ENCODE peak calls at places on chromosome 16, in ten cellular contexts. One of them, this sample, is unnamed.

GRCh38 chr16:66603537-66604375 is 748 bp upstream of the CMTM3 start:
- DNase-seq in BJ: peak
- DNase-seq in esophagus squamous epithelium: no peak
- DNase-seq in heart left ventricle: peak
- DNase-seq in GM06990: peak
- DNase-seq in GM20000: peak
- DNase-seq in tibial artery: no peak
- DNase-seq in fibroblast of lung: peak
- DNase-seq in upper lobe of right lung: peak
- DNase-seq in body of pancreas: no peak
- DNase-seq in this sample: peak

GRCh38 chr16:85767569-85767968 is 16.7 kb upstream of the C16orf74 start:
- DNase-seq in GM20000: no peak
- DNase-seq in body of pancreas: no peak
- DNase-seq in upper lobe of right lung: no peak
- DNase-seq in esophagus squamous epithelium: no peak
- DNase-seq in GM06990: no peak
- DNase-seq in fibroblast of lung: peak
- DNase-seq in heart left ventricle: no peak
- DNase-seq in tibial artery: no peak
- DNase-seq in BJ: peak
- DNase-seq in this sample: peak

GRCh38 chr16:27449434-27450188 is 47.6 kb downstream of the IL21R start:
- DNase-seq in GM20000: peak
- DNase-seq in upper lobe of right lung: no peak
- DNase-seq in BJ: no peak
- DNase-seq in heart left ventricle: no peak
- DNase-seq in GM06990: peak
- DNase-seq in esophagus squamous epithelium: no peak
- DNase-seq in tibial artery: no peak
- DNase-seq in body of pancreas: no peak
- DNase-seq in fibroblast of lung: no peak
- DNase-seq in this sample: no peak

GRCh38 chr16:75462804-75463203 is 1.7 kb downstream of the TMEM170A start:
- DNase-seq in fibroblast of lung: peak
- DNase-seq in esophagus squamous epithelium: no peak
- DNase-seq in GM20000: peak
- DNase-seq in heart left ventricle: no peak
- DNase-seq in GM06990: no peak
- DNase-seq in upper lobe of right lung: no peak
- DNase-seq in BJ: no peak
- DNase-seq in tibial artery: no peak
- DNase-seq in body of pancreas: no peak
- DNase-seq in this sample: no peak

GRCh38 chr16:28826141-28826540 is 3.3 kb downstream of the ATXN2L start:
- DNase-seq in fibroblast of lung: no peak
- DNase-seq in esophagus squamous epithelium: no peak
- DNase-seq in GM20000: peak
- DNase-seq in GM06990: no peak
- DNase-seq in upper lobe of right lung: no peak
- DNase-seq in body of pancreas: no peak
- DNase-seq in tibial artery: no peak
- DNase-seq in heart left ventricle: no peak
- DNase-seq in BJ: no peak
- DNase-seq in this sample: no peak

GRCh38 chr16:24013733-24014645 is 178.2 kb downstream of the PRKCB start:
- DNase-seq in fibroblast of lung: no peak
- DNase-seq in GM06990: peak
- DNase-seq in BJ: no peak
- DNase-seq in GM20000: peak
- DNase-seq in tibial artery: no peak
- DNase-seq in body of pancreas: no peak
- DNase-seq in upper lobe of right lung: no peak
- DNase-seq in heart left ventricle: no peak
- DNase-seq in esophagus squamous epithelium: peak
- DNase-seq in this sample: no peak

GRCh38 chr16:1152123-1152638 is 725 bp upstream of the CACNA1H start:
- DNase-seq in esophagus squamous epithelium: no peak
- DNase-seq in fibroblast of lung: no peak
- DNase-seq in heart left ventricle: no peak
- DNase-seq in GM20000: no peak
- DNase-seq in body of pancreas: no peak
- DNase-seq in BJ: no peak
- DNase-seq in GM06990: peak
- DNase-seq in upper lobe of right lung: no peak
- DNase-seq in tibial artery: no peak
- DNase-seq in this sample: no peak

GRCh38 chr16:22813946-22814325 is at the start of gene HS3ST2:
- DNase-seq in GM20000: no peak
- DNase-seq in esophagus squamous epithelium: no peak
- DNase-seq in tibial artery: peak
- DNase-seq in BJ: no peak
- DNase-seq in heart left ventricle: peak
- DNase-seq in upper lobe of right lung: peak
- DNase-seq in GM06990: peak
- DNase-seq in fibroblast of lung: no peak
- DNase-seq in body of pancreas: no peak
- DNase-seq in this sample: no peak

GRCh38 chr16:87166321-87166720 is 150.9 kb downstream of the C16orf95 start:
- DNase-seq in GM20000: no peak
- DNase-seq in GM06990: no peak
- DNase-seq in body of pancreas: no peak
- DNase-seq in heart left ventricle: no peak
- DNase-seq in esophagus squamous epithelium: no peak
- DNase-seq in upper lobe of right lung: no peak
- DNase-seq in tibial artery: no peak
- DNase-seq in BJ: no peak
- DNase-seq in fibroblast of lung: no peak
- DNase-seq in this sample: no peak

GRCh38 chr16:64290461-64290860 is 831.4 kb downstream of the CDH11 start:
- DNase-seq in esophagus squamous epithelium: no peak
- DNase-seq in upper lobe of right lung: no peak
- DNase-seq in body of pancreas: no peak
- DNase-seq in GM06990: no peak
- DNase-seq in GM20000: no peak
- DNase-seq in fibroblast of lung: no peak
- DNase-seq in BJ: no peak
- DNase-seq in tibial artery: no peak
- DNase-seq in heart left ventricle: no peak
- DNase-seq in this sample: no peak

GRCh38 chr16:25065899-25066298 is 45.6 kb upstream of the LCMT1 start:
- DNase-seq in GM06990: peak
- DNase-seq in body of pancreas: no peak
- DNase-seq in fibroblast of lung: no peak
- DNase-seq in upper lobe of right lung: no peak
- DNase-seq in BJ: no peak
- DNase-seq in esophagus squamous epithelium: no peak
- DNase-seq in heart left ventricle: no peak
- DNase-seq in tibial artery: no peak
- DNase-seq in GM20000: peak
- DNase-seq in this sample: no peak

GRCh38 chr16:84885024-84885910 is 65.5 kb downstream of the CRISPLD2 start:
- DNase-seq in body of pancreas: no peak
- DNase-seq in heart left ventricle: peak
- DNase-seq in fibroblast of lung: no peak
- DNase-seq in esophagus squamous epithelium: no peak
- DNase-seq in tibial artery: no peak
- DNase-seq in upper lobe of right lung: no peak
- DNase-seq in BJ: no peak
- DNase-seq in GM06990: no peak
- DNase-seq in GM20000: no peak
- DNase-seq in this sample: no peak

GRCh38 chr16:53123753-53124152 is 69.0 kb downstream of the CHD9 start:
- DNase-seq in BJ: peak
- DNase-seq in tibial artery: no peak
- DNase-seq in upper lobe of right lung: no peak
- DNase-seq in body of pancreas: no peak
- DNase-seq in GM20000: no peak
- DNase-seq in GM06990: no peak
- DNase-seq in fibroblast of lung: peak
- DNase-seq in heart left ventricle: no peak
- DNase-seq in esophagus squamous epithelium: no peak
- DNase-seq in this sample: peak

GRCh38 chr16:29775742-29776408 is 2.2 kb upstream of the ZG16 start:
- DNase-seq in esophagus squamous epithelium: no peak
- DNase-seq in fibroblast of lung: peak
- DNase-seq in body of pancreas: no peak
- DNase-seq in GM06990: no peak
- DNase-seq in BJ: no peak
- DNase-seq in GM20000: no peak
- DNase-seq in tibial artery: no peak
- DNase-seq in upper lobe of right lung: no peak
- DNase-seq in heart left ventricle: no peak
- DNase-seq in this sample: peak

GRCh38 chr16:85829751-85830445 is 30.4 kb downstream of the COX4I1 start:
- DNase-seq in GM06990: no peak
- DNase-seq in body of pancreas: no peak
- DNase-seq in fibroblast of lung: no peak
- DNase-seq in BJ: no peak
- DNase-seq in tibial artery: peak
- DNase-seq in upper lobe of right lung: peak
- DNase-seq in heart left ventricle: peak
- DNase-seq in GM20000: no peak
- DNase-seq in esophagus squamous epithelium: no peak
- DNase-seq in this sample: no peak

GRCh38 chr16:29694384-29695195 is 15.6 kb downstream of the QPRT start:
- DNase-seq in GM06990: no peak
- DNase-seq in body of pancreas: no peak
- DNase-seq in tibial artery: peak
- DNase-seq in esophagus squamous epithelium: no peak
- DNase-seq in upper lobe of right lung: no peak
- DNase-seq in GM20000: peak
- DNase-seq in heart left ventricle: no peak
- DNase-seq in BJ: no peak
- DNase-seq in fibroblast of lung: peak
- DNase-seq in this sample: no peak

DNA sequence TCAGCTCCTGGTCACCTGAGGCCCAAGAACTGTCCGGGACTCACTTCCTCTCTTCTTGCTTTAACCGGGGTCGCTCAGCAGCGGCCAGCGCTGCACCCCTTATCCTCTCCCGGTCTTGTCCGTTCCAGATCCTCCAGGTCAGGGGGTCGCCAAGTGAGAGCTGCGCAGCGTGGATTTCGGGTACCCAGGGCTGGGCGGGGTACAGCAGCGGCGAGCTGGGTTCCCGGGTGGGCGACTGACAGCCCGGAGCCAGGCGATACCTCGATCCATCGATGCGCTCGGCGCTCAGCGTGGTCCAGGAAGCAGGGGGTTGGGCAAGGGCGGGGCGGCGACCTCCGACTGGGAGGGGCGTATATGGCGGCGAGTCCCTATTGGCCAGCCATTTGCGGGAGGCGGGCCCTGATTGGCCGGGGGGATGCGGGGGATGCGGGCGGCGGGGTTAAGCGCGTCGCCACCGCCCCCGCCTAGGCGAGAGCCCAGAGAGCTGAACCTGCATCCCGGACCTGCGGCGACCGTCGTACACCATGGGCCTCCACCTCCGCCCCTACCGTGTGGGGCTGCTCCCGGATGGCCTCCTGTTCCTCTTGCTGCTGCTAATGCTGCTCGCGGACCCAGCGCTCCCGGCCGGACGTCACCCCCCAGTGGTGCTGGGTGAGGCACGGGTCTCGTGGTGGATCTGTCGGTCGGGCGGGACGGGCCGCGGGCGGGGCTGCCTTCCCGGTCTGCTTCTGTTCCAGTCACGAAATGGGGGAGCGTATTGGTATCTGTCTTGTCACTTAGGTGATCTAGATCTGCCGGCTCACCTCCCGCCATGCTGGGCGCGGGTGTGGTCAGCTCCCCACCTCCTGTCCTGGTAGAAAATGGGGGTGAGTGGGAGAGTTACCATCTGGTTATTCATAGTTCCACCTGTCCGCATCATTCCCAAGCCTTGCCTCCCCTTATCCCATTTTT is at the start of gene PLA2G15:
- DNase-seq in upper lobe of right lung: peak
- DNase-seq in heart left ventricle: peak
- DNase-seq in esophagus squamous epithelium: peak
- DNase-seq in tibial artery: peak
- DNase-seq in fibroblast of lung: peak
- DNase-seq in body of pancreas: peak
- DNase-seq in GM20000: peak
- DNase-seq in GM06990: peak
- DNase-seq in BJ: no peak
- DNase-seq in this sample: peak
- TF ChIP-seq CTCF in upper lobe of right lung: no peak
- TF ChIP-seq CTCF in heart left ventricle: no peak
- TF ChIP-seq CTCF in esophagus squamous epithelium: no peak
- TF ChIP-seq CTCF in tibial artery: peak
- TF ChIP-seq CTCF in fibroblast of lung: no peak
- TF ChIP-seq CTCF in body of pancreas: no peak
- TF ChIP-seq CTCF in GM20000: no peak
- TF ChIP-seq CTCF in GM06990: no peak
- TF ChIP-seq CTCF in BJ: peak
- TF ChIP-seq CTCF in this sample: no peak

DNA sequence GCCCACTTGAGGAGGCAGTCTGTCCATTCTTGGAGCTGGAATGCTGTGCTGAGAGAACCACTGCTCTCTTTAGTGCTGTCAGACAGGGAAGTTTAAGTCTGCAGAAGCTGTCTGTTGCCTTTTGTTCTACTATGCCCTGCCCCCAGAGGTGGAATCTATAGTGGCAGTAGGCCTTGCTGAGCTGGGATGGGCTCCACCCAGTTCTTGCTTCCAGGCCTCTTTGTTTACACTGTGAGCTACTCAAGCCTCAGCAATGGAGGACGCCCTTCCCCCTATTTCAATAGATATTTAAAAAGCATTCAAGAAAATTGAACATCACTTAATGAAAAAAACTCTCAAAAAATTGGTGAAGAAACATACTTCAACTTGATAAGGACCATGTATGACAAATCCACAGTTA is 313.5 kb downstream of the PHKB start:
- DNase-seq in tibial artery: no peak
- DNase-seq in BJ: no peak
- DNase-seq in upper lobe of right lung: no peak
- DNase-seq in body of pancreas: no peak
- DNase-seq in GM20000: no peak
- DNase-seq in heart left ventricle: no peak
- DNase-seq in GM06990: no peak
- DNase-seq in fibroblast of lung: peak
- DNase-seq in esophagus squamous epithelium: no peak
- DNase-seq in this sample: peak
- TF ChIP-seq CTCF in tibial artery: no peak
- TF ChIP-seq CTCF in BJ: no peak
- TF ChIP-seq CTCF in upper lobe of right lung: no peak
- TF ChIP-seq CTCF in body of pancreas: no peak
- TF ChIP-seq CTCF in GM20000: no peak
- TF ChIP-seq CTCF in heart left ventricle: no peak
- TF ChIP-seq CTCF in GM06990: no peak
- TF ChIP-seq CTCF in fibroblast of lung: no peak
- TF ChIP-seq CTCF in esophagus squamous epithelium: no peak
- TF ChIP-seq CTCF in this sample: peak

GRCh38 chr16:12815361-12815760 is 11.7 kb upstream of the CPPED1 start:
- DNase-seq in upper lobe of right lung: no peak
- DNase-seq in tibial artery: no peak
- DNase-seq in fibroblast of lung: no peak
- DNase-seq in GM20000: no peak
- DNase-seq in esophagus squamous epithelium: no peak
- DNase-seq in body of pancreas: no peak
- DNase-seq in BJ: no peak
- DNase-seq in heart left ventricle: no peak
- DNase-seq in GM06990: no peak
- DNase-seq in this sample: no peak
- TF ChIP-seq CTCF in upper lobe of right lung: no peak
- TF ChIP-seq CTCF in tibial artery: no peak
- TF ChIP-seq CTCF in fibroblast of lung: no peak
- TF ChIP-seq CTCF in GM20000: no peak
- TF ChIP-seq CTCF in esophagus squamous epithelium: no peak
- TF ChIP-seq CTCF in body of pancreas: no peak
- TF ChIP-seq CTCF in BJ: peak
- TF ChIP-seq CTCF in heart left ventricle: no peak
- TF ChIP-seq CTCF in GM06990: no peak
- TF ChIP-seq CTCF in this sample: peak

GRCh38 chr16:49690778-49691177 is 165.1 kb downstream of the ZNF423 start:
- DNase-seq in heart left ventricle: no peak
- DNase-seq in esophagus squamous epithelium: no peak
- DNase-seq in GM20000: no peak
- DNase-seq in body of pancreas: no peak
- DNase-seq in BJ: no peak
- DNase-seq in GM06990: no peak
- DNase-seq in tibial artery: no peak
- DNase-seq in upper lobe of right lung: no peak
- DNase-seq in fibroblast of lung: no peak
- DNase-seq in this sample: no peak
- TF ChIP-seq CTCF in heart left ventricle: no peak
- TF ChIP-seq CTCF in esophagus squamous epithelium: no peak
- TF ChIP-seq CTCF in GM20000: no peak
- TF ChIP-seq CTCF in body of pancreas: no peak
- TF ChIP-seq CTCF in BJ: no peak
- TF ChIP-seq CTCF in GM06990: no peak
- TF ChIP-seq CTCF in tibial artery: no peak
- TF ChIP-seq CTCF in upper lobe of right lung: no peak
- TF ChIP-seq CTCF in fibroblast of lung: no peak
- TF ChIP-seq CTCF in this sample: no peak